ENCODE peak calls at places on chromosomes 6 and 20, in five cellular contexts. P is A172, U is C1 segment of cervical spinal cord, F is COLO829, J is fibroblast of pulmonary artery. W is an unnamed sample.

GRCh38 chr20:57655812-57656161 is 35.6 kb upstream of the ZBP1 start:
- DNase-seq in P (no peak), U (no peak), F (no peak), J (no peak), W (no peak)

GRCh38 chr6:14951704-14952103 is 294.2 kb upstream of the JARID2 start:
- DNase-seq in J (no peak), F (no peak), U (no peak), P (no peak), W (no peak)

GRCh38 chr6:63689421-63689820 is 53.8 kb downstream of the PHF3 start:
- DNase-seq in P (no peak), U (no peak), J (peak), F (peak), W (peak)

GRCh38 chr6:153210083-153210482 is 79.0 kb upstream of the RGS17 start:
- DNase-seq in J (peak), P (peak), F (peak), U (no peak), W (peak)

GRCh38 chr6:14622135-14622534 is 504.6 kb downstream of the CD83 start:
- DNase-seq in U (no peak), F (no peak), J (no peak), P (no peak), W (no peak)

GRCh38 chr6:156395276-156395675 is 381.9 kb upstream of the ARID1B start:
- DNase-seq in P (no peak), U (no peak), F (no peak), J (no peak), W (no peak)

GRCh38 chr6:170243791-170244291 is 47.0 kb downstream of the DLL1 start:
- DNase-seq in J (no peak), P (no peak), F (no peak), U (peak), W (no peak)

GRCh38 chr20:24985802-24986201 is 6.7 kb downstream of the APMAP start:
- DNase-seq in U (no peak), J (no peak), P (no peak), F (no peak), W (no peak)

GRCh38 chr20:54140927-54141566 is 32.7 kb downstream of the CYP24A1 start:
- DNase-seq in P (peak), U (no peak), F (no peak), J (peak), W (no peak)

GRCh38 chr20:38125157-38126056 is 39.7 kb downstream of the TGM2 start:
- DNase-seq in U (no peak), P (no peak), F (no peak), J (peak), W (no peak)